ENCODE peak calls at places on chromosome 5, in five cellular contexts. Q, Z, N, F and G are unnamed samples.

GRCh38 chr5:20832204-20833080 is 844.4 kb upstream of the CDH18 start:
- DNase-seq in Q (no peak), Z (no peak), N (no peak), F (no peak), G (no peak)

GRCh38 chr5:100188339-100188738 is 346.8 kb upstream of the FAM174A start:
- DNase-seq in Q (no peak), Z (no peak), N (no peak), F (no peak), G (no peak)

GRCh38 chr5:68033029-68033428 is 182.5 kb upstream of the PIK3R1 start:
- DNase-seq in Q (no peak), Z (no peak), N (no peak), F (no peak), G (no peak)

GRCh38 chr5:6395102-6395445 is 16.7 kb upstream of the MED10 start:
- DNase-seq in Q (no peak), Z (no peak), N (no peak), F (no peak), G (no peak)

GRCh38 chr5:177967221-177967887 is 28.7 kb downstream of the PROP1 start:
- DNase-seq in Q (no peak), Z (no peak), N (no peak), F (peak), G (no peak)

GRCh38 chr5:33487256-33487655 is 46.5 kb downstream of the TARS1 start:
- DNase-seq in Q (no peak), Z (no peak), N (no peak), F (no peak), G (no peak)

GRCh38 chr5:155616779-155617392 is 603.3 kb downstream of the KIF4B start:
- DNase-seq in Q (no peak), Z (no peak), N (peak), F (no peak), G (no peak)

GRCh38 chr5:142053434-142054253 is 40.8 kb upstream of the GNPDA1 start:
- DNase-seq in Q (no peak), Z (no peak), N (no peak), F (peak), G (no peak)